ENCODE peak calls at places on chromosomes 3 and 15, in four cellular contexts. P, R, V and Z are unnamed samples.

GRCh38 chr15:58469432-58470353 is 37.9 kb downstream of the LIPC start:
- DNase-seq in V (no peak), P (no peak), R (peak), Z (no peak)

GRCh38 chr15:86444527-86444926 is 364.9 kb downstream of the AGBL1 start:
- DNase-seq in R (no peak), P (no peak), V (no peak), Z (no peak)

GRCh38 chr15:78302579-78302978 is 3.2 kb upstream of the SKIC8 start:
- DNase-seq in V (no peak), R (no peak), P (peak), Z (no peak)

GRCh38 chr15:60695713-60696522 is 217.0 kb upstream of the ICE2 start:
- DNase-seq in R (no peak), V (no peak), P (no peak), Z (no peak)

GRCh38 chr3:107794664-107795443 is 272.1 kb downstream of the BBX start:
- DNase-seq in R (peak), P (no peak), V (no peak), Z (no peak)

GRCh38 chr3:160808838-160809237 is 52.8 kb downstream of the PPM1L start:
- DNase-seq in V (peak), P (no peak), R (no peak), Z (no peak)

GRCh38 chr3:67998222-67998760 is 343.9 kb upstream of the SUCLG2 start:
- DNase-seq in P (no peak), R (no peak), V (no peak), Z (no peak)

GRCh38 chr3:32334675-32335074 is 57.0 kb upstream of the CMTM7 start:
- DNase-seq in V (no peak), P (peak), R (no peak), Z (no peak)

GRCh38 chr15:47870956-47871625 is 153.8 kb downstream of the SEMA6D start:
- DNase-seq in V (no peak), P (no peak), R (no peak), Z (no peak)

GRCh38 chr15:38079236-38079635 is 144.8 kb downstream of the TMCO5A start:
- DNase-seq in V (no peak), R (no peak), P (no peak), Z (no peak)

GRCh38 chr3:142281474-142281873 is 56.1 kb upstream of the GK5 start:
- DNase-seq in P (no peak), R (no peak), V (no peak), Z (no peak)

GRCh38 chr15:40343512-40343911 is 2.8 kb upstream of the CCDC9B start:
- DNase-seq in R (no peak), P (no peak), V (no peak), Z (peak)

GRCh38 chr3:3170998-3171397 is 8.5 kb downstream of the CRBN start:
- DNase-seq in R (no peak), P (no peak), V (no peak), Z (no peak)

GRCh38 chr3:59320080-59320479 is 270.3 kb upstream of the CFAP20DC start:
- DNase-seq in V (no peak), R (no peak), P (no peak), Z (no peak)

GRCh38 chr3:31571325-31571724 is 38.6 kb downstream of the STT3B start:
- DNase-seq in P (no peak), V (no peak), R (no peak), Z (no peak)

GRCh38 chr3:42827023-42827422 is 17.8 kb downstream of the ACKR2 start:
- DNase-seq in V (no peak), R (no peak), P (no peak), Z (no peak)

GRCh38 chr15:65233651-65234050 is 22.4 kb upstream of the CILP start:
- DNase-seq in R (no peak), V (no peak), P (no peak), Z (no peak)

GRCh38 chr15:67839358-67839928 is 402 bp downstream of the RNU6-1 start:
- DNase-seq in P (peak), V (no peak), R (no peak), Z (no peak)

GRCh38 chr15:50940506-50940905 is 32.0 kb downstream of the AP4E1 start:
- DNase-seq in V (no peak), P (no peak), R (no peak), Z (no peak)

GRCh38 chr3:14676881-14677280 is 1.9 kb downstream of the C3orf20 start:
- DNase-seq in P (no peak), V (no peak), R (no peak), Z (no peak)

GRCh38 chr15:90412356-90413194 is 24.5 kb downstream of the IQGAP1 start:
- DNase-seq in R (no peak), V (peak), P (peak), Z (no peak)

GRCh38 chr3:177929310-177929709 is 606.9 kb upstream of the KCNMB2 start:
- DNase-seq in P (no peak), R (no peak), V (no peak), Z (no peak)

GRCh38 chr3:128274837-128275236 is 121.6 kb downstream of the EEFSEC start:
- DNase-seq in V (no peak), P (no peak), R (no peak), Z (no peak)

GRCh38 chr15:66780172-66780972 is 78.3 kb downstream of the SMAD6 start:
- DNase-seq in P (no peak), V (peak), R (no peak), Z (peak)

GRCh38 chr3:127796751-127797150 is 25.6 kb downstream of the MGLL start:
- DNase-seq in R (no peak), V (no peak), P (no peak), Z (no peak)

GRCh38 chr3:196339493-196340254 is 1.5 kb upstream of the TM4SF19 start:
- DNase-seq in V (no peak), R (no peak), P (no peak), Z (no peak)

GRCh38 chr3:117735481-117736101 is 1026.0 kb downstream of the TUSC7 start:
- DNase-seq in R (no peak), V (no peak), P (no peak), Z (no peak)

GRCh38 chr15:51736646-51737537 is 563 bp downstream of the LYSMD2 start:
- DNase-seq in P (peak), R (peak), V (no peak), Z (peak)

GRCh38 chr15:40894689-40895308 is 549 bp downstream of the VPS18 start:
- DNase-seq in P (peak), V (no peak), R (peak), Z (peak)

GRCh38 chr3:157493627-157494550 is 9.3 kb downstream of the VEPH1 start:
- DNase-seq in R (no peak), V (no peak), P (peak), Z (no peak)

GRCh38 chr15:72289597-72290325 is 17.4 kb upstream of the PARP6 start:
- DNase-seq in V (no peak), R (no peak), P (no peak), Z (no peak)

GRCh38 chr3:141012571-141012970 is 38.6 kb upstream of the SPSB4 start:
- DNase-seq in R (no peak), P (no peak), V (no peak), Z (no peak)

GRCh38 chr3:123313889-123314288 is 112.1 kb downstream of the SEC22A start:
- DNase-seq in R (no peak), P (no peak), V (no peak), Z (no peak)

GRCh38 chr3:71944482-71944881 is 159.5 kb upstream of the PROK2 start:
- DNase-seq in R (no peak), V (no peak), P (no peak), Z (no peak)

GRCh38 chr3:106560451-106560966 is 691.7 kb upstream of the CBLB start:
- DNase-seq in R (no peak), P (no peak), V (no peak), Z (no peak)

GRCh38 chr3:55588120-55588765 is 101.1 kb upstream of the WNT5A start:
- DNase-seq in P (peak), V (no peak), R (no peak), Z (no peak)

GRCh38 chr3:170256597-170256996 is 34.4 kb downstream of the PRKCI start:
- DNase-seq in R (no peak), V (no peak), P (no peak), Z (no peak)